ENCODE peak calls at places on chromosomes 11 and 22, in five cellular contexts. One of them, this sample, is unnamed.

GRCh38 chr11:131038597-131038996 is 122.3 kb upstream of the SNX19 start:
- DNase-seq in IMR-90: no peak
- DNase-seq in H1: no peak
- DNase-seq in mesenchymal stem cell: peak
- DNase-seq in neuronal stem cell: no peak
- DNase-seq in this sample: peak

GRCh38 chr11:78214331-78215194 is 25.8 kb downstream of the USP35 start:
- DNase-seq in H1: no peak
- DNase-seq in IMR-90: no peak
- DNase-seq in neuronal stem cell: no peak
- DNase-seq in mesenchymal stem cell: no peak
- DNase-seq in this sample: no peak

GRCh38 chr11:33861911-33862310 is 30.0 kb downstream of the LMO2 start:
- DNase-seq in H1: no peak
- DNase-seq in neuronal stem cell: no peak
- DNase-seq in mesenchymal stem cell: no peak
- DNase-seq in IMR-90: no peak
- DNase-seq in this sample: peak

GRCh38 chr11:9716275-9717039 is 52.6 kb downstream of the SWAP70 start:
- DNase-seq in H1: no peak
- DNase-seq in neuronal stem cell: no peak
- DNase-seq in mesenchymal stem cell: peak
- DNase-seq in IMR-90: peak
- DNase-seq in this sample: no peak

GRCh38 chr11:102410382-102410784 is 42.2 kb downstream of the TMEM123 start:
- DNase-seq in H1: no peak
- DNase-seq in IMR-90: peak
- DNase-seq in mesenchymal stem cell: peak
- DNase-seq in neuronal stem cell: no peak
- DNase-seq in this sample: no peak

GRCh38 chr22:36417281-36417686 is 29.5 kb upstream of the MYH9 start:
- DNase-seq in IMR-90: peak
- DNase-seq in neuronal stem cell: no peak
- DNase-seq in mesenchymal stem cell: no peak
- DNase-seq in H1: no peak
- DNase-seq in this sample: peak

GRCh38 chr22:17786435-17787158 is 12.3 kb upstream of the BID start:
- DNase-seq in mesenchymal stem cell: no peak
- DNase-seq in H1: no peak
- DNase-seq in IMR-90: no peak
- DNase-seq in neuronal stem cell: peak
- DNase-seq in this sample: no peak

GRCh38 chr11:9784602-9785315 is 120.9 kb downstream of the SWAP70 start:
- DNase-seq in mesenchymal stem cell: no peak
- DNase-seq in IMR-90: no peak
- DNase-seq in H1: no peak
- DNase-seq in neuronal stem cell: no peak
- DNase-seq in this sample: no peak

GRCh38 chr22:35310556-35311550 is 11.2 kb downstream of the TOM1 start:
- DNase-seq in neuronal stem cell: no peak
- DNase-seq in mesenchymal stem cell: no peak
- DNase-seq in IMR-90: no peak
- DNase-seq in H1: no peak
- DNase-seq in this sample: no peak

GRCh38 chr22:33271390-33272161 is 213.4 kb upstream of the SYN3 start:
- DNase-seq in H1: no peak
- DNase-seq in neuronal stem cell: no peak
- DNase-seq in mesenchymal stem cell: no peak
- DNase-seq in IMR-90: peak
- DNase-seq in this sample: no peak

GRCh38 chr22:49650336-49651241 is 177.1 kb downstream of the BRD1 start:
- DNase-seq in H1: no peak
- DNase-seq in IMR-90: no peak
- DNase-seq in mesenchymal stem cell: no peak
- DNase-seq in neuronal stem cell: no peak
- DNase-seq in this sample: no peak

GRCh38 chr11:393219-394033 is 583 bp upstream of the PKP3 start:
- DNase-seq in IMR-90: peak
- DNase-seq in H1: no peak
- DNase-seq in mesenchymal stem cell: peak
- DNase-seq in neuronal stem cell: no peak
- DNase-seq in this sample: peak

GRCh38 chr11:95100191-95100648 is 10.6 kb downstream of the ENDOD1 start:
- DNase-seq in mesenchymal stem cell: no peak
- DNase-seq in H1: no peak
- DNase-seq in neuronal stem cell: no peak
- DNase-seq in IMR-90: no peak
- DNase-seq in this sample: no peak

GRCh38 chr22:49077036-49077393 is 750.7 kb downstream of the BRD1 start:
- DNase-seq in neuronal stem cell: no peak
- DNase-seq in IMR-90: no peak
- DNase-seq in mesenchymal stem cell: no peak
- DNase-seq in H1: no peak
- DNase-seq in this sample: no peak

GRCh38 chr11:17639781-17640180 is 79.6 kb upstream of the MYOD1 start:
- DNase-seq in H1: no peak
- DNase-seq in IMR-90: no peak
- DNase-seq in mesenchymal stem cell: no peak
- DNase-seq in neuronal stem cell: no peak
- DNase-seq in this sample: no peak

GRCh38 chr11:40149721-40150120 is 1309.7 kb downstream of the LRRC4C start:
- DNase-seq in neuronal stem cell: no peak
- DNase-seq in IMR-90: no peak
- DNase-seq in mesenchymal stem cell: peak
- DNase-seq in H1: no peak
- DNase-seq in this sample: no peak

GRCh38 chr22:35172452-35172851 is 84.8 kb upstream of the HMGXB4 start:
- DNase-seq in mesenchymal stem cell: no peak
- DNase-seq in H1: no peak
- DNase-seq in IMR-90: no peak
- DNase-seq in neuronal stem cell: no peak
- DNase-seq in this sample: no peak

GRCh38 chr11:44680982-44681597 is 45.7 kb upstream of the TSPAN18 start:
- DNase-seq in neuronal stem cell: no peak
- DNase-seq in H1: no peak
- DNase-seq in mesenchymal stem cell: peak
- DNase-seq in IMR-90: no peak
- DNase-seq in this sample: no peak

GRCh38 chr11:35905901-35906661 is 37.8 kb upstream of the LDLRAD3 start:
- DNase-seq in neuronal stem cell: no peak
- DNase-seq in H1: no peak
- DNase-seq in mesenchymal stem cell: no peak
- DNase-seq in IMR-90: peak
- DNase-seq in this sample: no peak

GRCh38 chr11:134040386-134041297 is 28.2 kb upstream of the JAM3 start:
- DNase-seq in IMR-90: peak
- DNase-seq in neuronal stem cell: no peak
- DNase-seq in mesenchymal stem cell: peak
- DNase-seq in H1: no peak
- DNase-seq in this sample: no peak

GRCh38 chr22:44108076-44108475 is 72.6 kb upstream of the PARVG start:
- DNase-seq in mesenchymal stem cell: no peak
- DNase-seq in H1: no peak
- DNase-seq in IMR-90: no peak
- DNase-seq in neuronal stem cell: no peak
- DNase-seq in this sample: no peak

GRCh38 chr11:16881074-16881709 is 133.0 kb downstream of the PLEKHA7 start:
- DNase-seq in mesenchymal stem cell: no peak
- DNase-seq in H1: no peak
- DNase-seq in neuronal stem cell: no peak
- DNase-seq in IMR-90: peak
- DNase-seq in this sample: no peak

GRCh38 chr11:114441921-114442320 is 2.7 kb downstream of the REXO2 start:
- DNase-seq in H1: no peak
- DNase-seq in IMR-90: no peak
- DNase-seq in mesenchymal stem cell: no peak
- DNase-seq in neuronal stem cell: no peak
- DNase-seq in this sample: no peak

GRCh38 chr11:114439229-114440120 is at the start of gene REXO2:
- DNase-seq in neuronal stem cell: peak
- DNase-seq in mesenchymal stem cell: peak
- DNase-seq in IMR-90: peak
- DNase-seq in H1: peak
- DNase-seq in this sample: peak

GRCh38 chr11:114440971-114441810 is 1.9 kb downstream of the REXO2 start:
- DNase-seq in H1: no peak
- DNase-seq in IMR-90: no peak
- DNase-seq in mesenchymal stem cell: peak
- DNase-seq in neuronal stem cell: no peak
- DNase-seq in this sample: no peak

GRCh38 chr11:114438303-114438702 is 964 bp upstream of the REXO2 start:
- DNase-seq in mesenchymal stem cell: peak
- DNase-seq in IMR-90: peak
- DNase-seq in neuronal stem cell: no peak
- DNase-seq in H1: no peak
- DNase-seq in this sample: peak

GRCh38 chr11:114440121-114440860 is 1.0 kb downstream of the REXO2 start:
- DNase-seq in IMR-90: peak
- DNase-seq in H1: no peak
- DNase-seq in mesenchymal stem cell: peak
- DNase-seq in neuronal stem cell: no peak
- DNase-seq in this sample: peak
- H4K91ac ChIP-seq in IMR-90: peak
- H4K91ac ChIP-seq in H1: no peak
- H4K91ac ChIP-seq in mesenchymal stem cell: no peak
- H4K91ac ChIP-seq in neuronal stem cell: no peak
- H4K91ac ChIP-seq in this sample: peak

GRCh38 chr22:41579997-41580355 is 9.7 kb downstream of the PMM1 start:
- DNase-seq in H1: no peak
- DNase-seq in IMR-90: no peak
- DNase-seq in neuronal stem cell: no peak
- DNase-seq in mesenchymal stem cell: no peak
- DNase-seq in this sample: no peak

GRCh38 chr22:41578114-41578513 is 11.5 kb downstream of the PMM1 start:
- DNase-seq in mesenchymal stem cell: no peak
- DNase-seq in IMR-90: no peak
- DNase-seq in H1: no peak
- DNase-seq in neuronal stem cell: no peak
- DNase-seq in this sample: no peak

GRCh38 chr22:41578818-41579217 is 10.8 kb downstream of the PMM1 start:
- DNase-seq in H1: no peak
- DNase-seq in neuronal stem cell: no peak
- DNase-seq in IMR-90: no peak
- DNase-seq in mesenchymal stem cell: no peak
- DNase-seq in this sample: no peak

GRCh38 chr22:41576877-41577276 is 12.8 kb downstream of the PMM1 start:
- DNase-seq in neuronal stem cell: peak
- DNase-seq in mesenchymal stem cell: peak
- DNase-seq in IMR-90: peak
- DNase-seq in H1: no peak
- DNase-seq in this sample: peak

GRCh38 chr22:41579297-41579996 is 10.2 kb downstream of the PMM1 start:
- DNase-seq in mesenchymal stem cell: no peak
- DNase-seq in neuronal stem cell: no peak
- DNase-seq in IMR-90: no peak
- DNase-seq in H1: no peak
- DNase-seq in this sample: no peak
- H3K4me3 ChIP-seq in mesenchymal stem cell: no peak
- H3K4me3 ChIP-seq in neuronal stem cell: no peak
- H3K4me3 ChIP-seq in IMR-90: no peak
- H3K4me3 ChIP-seq in H1: no peak
- H3K4me3 ChIP-seq in this sample: no peak

DNA sequence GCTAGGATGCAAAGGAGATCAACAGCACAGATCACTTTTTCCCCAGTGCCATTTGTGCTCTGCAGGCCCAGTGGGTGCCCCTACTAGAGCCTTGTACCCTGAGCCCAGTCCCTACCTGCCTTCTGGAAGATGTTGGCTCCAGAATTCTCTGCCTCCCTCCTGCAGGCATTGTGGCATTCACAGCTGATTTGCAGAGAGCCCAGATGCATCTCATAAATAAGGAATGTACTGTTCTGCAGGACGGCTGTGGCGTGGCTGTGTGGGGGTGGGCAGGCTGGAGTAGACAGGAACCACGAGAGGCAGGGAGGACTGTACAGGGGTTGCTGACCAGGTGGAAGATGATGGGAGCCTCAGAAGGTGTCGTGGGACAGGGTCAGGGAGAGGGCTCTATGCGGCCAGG is 11.2 kb upstream of the MIAT start:
- DNase-seq in neuronal stem cell: no peak
- DNase-seq in H1: no peak
- DNase-seq in IMR-90: peak
- DNase-seq in mesenchymal stem cell: no peak
- DNase-seq in this sample: no peak
- H4K91ac ChIP-seq in neuronal stem cell: no peak
- H4K91ac ChIP-seq in H1: peak
- H4K91ac ChIP-seq in IMR-90: no peak
- H4K91ac ChIP-seq in mesenchymal stem cell: no peak
- H4K91ac ChIP-seq in this sample: no peak

DNA sequence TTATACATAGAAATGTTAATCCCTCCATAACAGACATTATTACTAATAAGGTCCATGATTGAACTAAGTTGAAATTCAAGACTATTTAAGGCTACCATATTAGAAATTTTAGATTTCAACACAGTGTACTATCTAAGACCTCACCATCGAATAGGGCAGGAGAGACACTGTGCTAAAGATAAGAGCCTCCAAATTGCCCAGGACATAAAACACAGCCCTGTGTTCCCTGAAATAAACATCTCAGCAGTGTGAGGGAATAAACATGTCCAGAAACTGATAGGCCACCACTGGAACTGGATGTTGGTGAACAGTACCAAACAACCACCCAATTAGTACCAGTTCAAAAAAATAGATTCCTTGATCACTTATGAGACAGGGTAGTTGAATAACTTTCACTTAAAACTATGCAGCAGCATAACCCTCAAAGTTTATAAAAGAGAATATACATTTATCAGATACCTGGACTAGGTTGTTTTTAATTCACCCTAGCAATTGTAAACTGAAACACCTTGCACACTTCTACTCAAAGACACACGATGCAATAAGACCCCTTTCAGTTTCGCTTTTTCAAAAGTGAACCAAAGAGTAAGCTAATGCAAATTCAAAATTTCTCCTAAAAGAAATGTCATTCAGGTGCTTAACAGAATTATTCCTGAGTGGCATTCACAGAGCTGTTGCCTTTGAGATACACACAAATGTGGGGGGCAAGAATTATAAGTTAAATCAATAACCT is 34.3 kb downstream of the USP28 start:
- DNase-seq in IMR-90: no peak
- DNase-seq in H1: no peak
- DNase-seq in mesenchymal stem cell: no peak
- DNase-seq in neuronal stem cell: no peak
- DNase-seq in this sample: no peak
- H3K4me3 ChIP-seq in IMR-90: no peak
- H3K4me3 ChIP-seq in H1: no peak
- H3K4me3 ChIP-seq in mesenchymal stem cell: no peak
- H3K4me3 ChIP-seq in neuronal stem cell: no peak
- H3K4me3 ChIP-seq in this sample: no peak

GRCh38 chr22:29267858-29268510 is at the start of the genes EWSR1 and RHBDD3:
- DNase-seq in H1: peak
- DNase-seq in neuronal stem cell: peak
- DNase-seq in mesenchymal stem cell: peak
- DNase-seq in IMR-90: peak
- DNase-seq in this sample: peak
- H4K91ac ChIP-seq in H1: peak
- H4K91ac ChIP-seq in neuronal stem cell: peak
- H4K91ac ChIP-seq in mesenchymal stem cell: peak
- H4K91ac ChIP-seq in IMR-90: peak
- H4K91ac ChIP-seq in this sample: peak